ENCODE peak calls at places on chromosomes 1 and 21, in five cellular contexts. H, O, D, Y and M are unnamed samples.

GRCh38 chr1:54532033-54532432 is 16.0 kb upstream of the ACOT11 start:
- DNase-seq in H (no peak), Y (no peak), D (no peak), O (no peak), M (no peak)

GRCh38 chr1:90580176-90580575 is 136.9 kb downstream of the BARHL2 start:
- DNase-seq in O (no peak), D (no peak), Y (no peak), H (no peak), M (peak)

GRCh38 chr1:204331275-204331674 is 28.5 kb downstream of the PLEKHA6 start:
- DNase-seq in D (no peak), H (no peak), Y (no peak), O (no peak), M (peak)

GRCh38 chr21:42518216-42518615 is 4.6 kb downstream of the SLC37A1 start:
- DNase-seq in D (no peak), Y (no peak), O (no peak), H (no peak), M (no peak)

GRCh38 chr1:1630965-1631792 is 794 bp upstream of the MMP23B start:
- DNase-seq in O (no peak), D (no peak), H (peak), Y (peak), M (no peak)

GRCh38 chr1:87215592-87215991 is 113.1 kb upstream of the LMO4 start:
- DNase-seq in H (no peak), O (no peak), D (no peak), Y (no peak), M (no peak)

GRCh38 chr1:89865498-89866385 is 44.9 kb downstream of the LRRC8D start:
- DNase-seq in O (no peak), Y (no peak), D (no peak), H (no peak), M (no peak)

GRCh38 chr1:55483523-55483922 is 268.4 kb upstream of the USP24 start:
- DNase-seq in Y (no peak), H (no peak), O (no peak), D (no peak), M (no peak)

GRCh38 chr1:233368784-233369120 is 41.2 kb downstream of the MAP3K21 start:
- DNase-seq in O (no peak), H (no peak), D (no peak), Y (no peak), M (no peak)
- H3K27ac ChIP-seq in O (no peak), H (no peak), D (no peak), Y (no peak), M (no peak)

GRCh38 chr1:170623171-170623570 is 40.8 kb upstream of the PRRX1 start:
- DNase-seq in Y (no peak), H (no peak), D (no peak), O (no peak), M (no peak)

GRCh38 chr1:170619167-170620030 is 44.5 kb upstream of the PRRX1 start:
- DNase-seq in H (no peak), D (no peak), Y (no peak), O (no peak), M (no peak)

GRCh38 chr1:170620164-170620563 is 43.8 kb upstream of the PRRX1 start:
- DNase-seq in O (no peak), H (no peak), Y (no peak), D (no peak), M (no peak)

GRCh38 chr1:170617595-170618215 is 46.2 kb upstream of the PRRX1 start:
- DNase-seq in H (no peak), Y (no peak), O (no peak), D (no peak), M (no peak)

DNA sequence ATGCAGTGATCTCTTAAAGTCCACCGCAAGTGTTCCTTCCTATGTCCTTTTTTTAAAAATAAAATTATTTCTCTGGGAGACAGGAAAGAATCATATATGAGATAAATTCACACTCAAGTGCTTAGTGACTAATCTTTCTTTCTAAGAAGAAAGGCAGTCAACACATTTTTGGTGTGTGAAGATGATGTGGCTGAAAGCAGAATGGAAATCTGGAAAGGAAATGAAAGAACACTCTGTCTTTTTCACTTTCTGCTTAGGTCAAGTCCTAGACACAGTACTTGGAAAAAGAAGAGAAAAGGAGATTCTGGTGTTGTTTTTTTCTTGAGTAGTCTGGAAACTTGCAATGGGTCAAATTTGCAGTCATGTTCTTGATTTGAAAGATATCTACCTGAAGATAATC is 45.5 kb upstream of the PRRX1 start:
- DNase-seq in O (no peak), D (no peak), H (no peak), Y (no peak), M (no peak)
- H3K27ac ChIP-seq in O (no peak), D (no peak), H (no peak), Y (no peak), M (no peak)

GRCh38 chr1:26220199-26220912 is 13.6 kb upstream of the CEP85 start:
- DNase-seq in O (no peak), H (no peak), Y (no peak), D (no peak), M (no peak)

GRCh38 chr1:26224606-26225005 is 9.4 kb upstream of the CEP85 start:
- DNase-seq in Y (no peak), D (no peak), H (no peak), O (no peak), M (no peak)

GRCh38 chr1:26221094-26221493 is 12.9 kb upstream of the CEP85 start:
- DNase-seq in H (no peak), D (no peak), Y (no peak), O (no peak), M (no peak)

DNA sequence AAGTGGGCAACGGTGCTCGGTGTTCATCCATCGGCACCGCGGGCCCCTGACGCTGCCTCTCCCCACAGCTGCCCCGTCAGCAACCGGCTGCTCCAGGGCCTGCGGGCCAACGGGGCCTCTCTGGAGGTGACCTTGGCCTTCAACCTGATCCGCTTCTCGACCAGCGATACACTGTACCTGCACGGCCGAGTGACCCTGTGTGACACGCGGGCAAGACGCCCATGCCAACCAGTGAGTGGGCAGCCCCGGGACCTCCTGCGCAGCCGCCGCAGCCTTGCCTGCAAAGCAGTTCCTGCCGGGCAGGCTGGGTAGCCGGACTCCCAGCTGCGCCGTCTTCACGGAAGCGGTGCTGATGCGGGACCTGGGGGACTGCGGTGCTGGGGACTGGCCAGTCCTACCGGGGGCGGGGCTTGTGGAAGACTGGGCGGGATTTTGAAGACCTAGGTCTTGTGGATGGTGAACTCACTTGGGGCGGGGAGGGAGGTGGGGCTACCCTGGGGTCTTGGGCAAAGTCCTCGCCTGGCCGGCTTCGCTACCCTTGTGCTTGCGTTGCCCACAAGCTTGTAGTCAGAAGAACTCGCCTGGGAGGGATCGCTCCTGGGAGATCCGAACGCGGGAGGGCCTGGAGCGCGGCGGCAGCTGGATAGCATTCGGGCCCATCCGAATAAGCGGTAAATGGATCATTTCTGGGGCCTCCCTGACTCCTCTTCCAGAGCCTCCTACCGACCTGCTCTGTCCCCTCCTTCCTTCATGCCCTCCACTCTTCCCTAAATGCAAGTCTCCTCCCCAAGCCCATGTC is 8.8 kb upstream of the CEP85 start:
- DNase-seq in D (no peak), Y (no peak), O (peak), H (peak), M (peak)
- H3K27ac ChIP-seq in D (no peak), Y (no peak), O (no peak), H (peak), M (no peak)

GRCh38 chr21:45877821-45878469 is 103.6 kb upstream of the COL6A1 start:
- DNase-seq in Y (no peak), O (no peak), H (no peak), D (no peak), M (no peak)
- H3K27ac ChIP-seq in Y (no peak), O (no peak), H (no peak), D (no peak), M (no peak)

GRCh38 chr1:77899647-77900320 is 11.4 kb downstream of the NEXN start:
- DNase-seq in O (no peak), Y (no peak), H (no peak), D (no peak), M (no peak)
- H3K27ac ChIP-seq in O (no peak), Y (no peak), H (peak), D (no peak), M (no peak)

DNA sequence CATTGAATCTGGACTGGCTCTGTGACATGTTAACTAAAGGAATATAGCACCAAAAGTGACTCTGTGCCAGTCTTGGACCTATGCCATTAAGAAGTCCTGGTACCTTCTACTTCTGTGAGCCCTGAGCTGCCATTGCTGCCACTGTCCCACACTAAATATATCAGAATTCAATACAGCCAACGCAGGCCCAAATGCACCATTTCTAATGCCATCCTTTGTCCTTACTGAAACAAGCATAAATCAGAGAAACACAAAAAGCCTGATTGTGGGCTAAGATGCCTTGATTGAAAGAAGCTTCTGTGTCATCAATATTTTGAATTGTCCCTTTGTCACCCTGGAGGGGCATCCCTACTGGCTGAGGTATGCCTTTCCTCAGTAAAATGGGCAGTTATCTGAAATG is 66.9 kb upstream of the NEK2 start:
- DNase-seq in H (no peak), Y (no peak), O (no peak), D (no peak), M (no peak)
- H3K27ac ChIP-seq in H (no peak), Y (no peak), O (no peak), D (no peak), M (no peak)